ENCODE peak calls at places on chromosomes 7 and 10, in five cellular contexts. Y, M, R, U and J are unnamed samples.

GRCh38 chr7:91345449-91345848 is 81.2 kb downstream of the FZD1 start:
- DNase-seq in M (no peak), U (no peak), R (no peak), Y (no peak), J (no peak)

GRCh38 chr7:70193514-70193913 is 595.2 kb downstream of the AUTS2 start:
- DNase-seq in U (peak; percentile 47), M (no peak), Y (peak; percentile 14), R (no peak), J (no peak)

GRCh38 chr10:30782543-30783461 is 153.2 kb upstream of the LYZL2 start:
- DNase-seq in M (no peak), Y (no peak), U (peak; percentile 45), R (no peak), J (no peak)

GRCh38 chr10:128631801-128632241 is 505.6 kb upstream of the MKI67 start:
- DNase-seq in R (no peak), M (no peak), U (peak; percentile 26), Y (peak; percentile 20), J (no peak)

GRCh38 chr10:18719811-18720210 is 60.6 kb downstream of the ARL5B start:
- DNase-seq in M (no peak), U (peak; percentile 18), R (no peak), Y (no peak), J (no peak)

GRCh38 chr7:54542920-54543539 is 855 bp downstream of the VSTM2A start:
- DNase-seq in R (no peak), M (no peak), Y (peak; percentile 13), U (peak; percentile 2), J (no peak)

GRCh38 chr7:150857276-150858055 is 5.1 kb downstream of the AOC1 start:
- DNase-seq in U (no peak), Y (no peak), R (no peak), M (no peak), J (no peak)

GRCh38 chr10:49172204-49173132 is 15.7 kb downstream of the TMEM273 start:
- DNase-seq in R (no peak), M (no peak), U (no peak), Y (no peak), J (no peak)

GRCh38 chr10:113958631-113959382 is 84.9 kb upstream of the ADRB1 start:
- DNase-seq in R (no peak), U (peak; percentile 88), M (peak; percentile 32), Y (peak; percentile 86), J (no peak)

GRCh38 chr10:98125940-98126631 is 8.4 kb upstream of the R3HCC1L start:
- DNase-seq in M (no peak), R (no peak), U (no peak), Y (no peak), J (no peak)

GRCh38 chr7:41287559-41288335 is 415.1 kb downstream of the INHBA start:
- DNase-seq in U (no peak), R (no peak), Y (no peak), M (no peak), J (no peak)

GRCh38 chr7:83519240-83519639 is 129.7 kb downstream of the SEMA3E start:
- DNase-seq in M (no peak), R (no peak), U (peak; percentile 17), Y (no peak), J (no peak)

GRCh38 chr10:118472961-118473675 is 122.3 kb downstream of the PRLHR start:
- DNase-seq in U (no peak), R (no peak), M (no peak), Y (no peak), J (no peak)

GRCh38 chr7:27945356-27945755 is 205.4 kb downstream of the TAX1BP1 start:
- DNase-seq in R (no peak), M (no peak), U (no peak), Y (no peak), J (no peak)

GRCh38 chr7:131188367-131189339 is 139.0 kb upstream of the MKLN1 start:
- DNase-seq in R (no peak), M (peak; percentile 54), Y (peak; percentile 99), U (peak; percentile 98), J (no peak)

GRCh38 chr7:127986581-127987461 is 44.4 kb downstream of the LRRC4 start:
- DNase-seq in Y (no peak), U (peak; percentile 36), M (peak; percentile 27), R (no peak), J (no peak)

GRCh38 chr7:6658618-6659345 is 21.7 kb downstream of the ZNF316 start:
- DNase-seq in R (no peak), U (no peak), M (no peak), Y (no peak), J (no peak)
- H3K27ac ChIP-seq in R (no peak overlapping the region), U (no peak overlapping the region), M (no peak overlapping the region), Y (no peak overlapping the region), J (no peak overlapping the region)

GRCh38 chr10:32987172-32987571 is 29.1 kb upstream of the ITGB1 start:
- DNase-seq in R (no peak), M (no peak), Y (no peak), U (no peak), J (no peak)
- H3K4me1 ChIP-seq in R (peaks cover 28% of the 10 kb centered on the region), M (peaks cover 1% of the 10 kb centered on the region), Y (peaks cover 37% of the 10 kb centered on the region), U (peaks cover 25% of the 10 kb centered on the region), J (peaks cover 18% of the 10 kb centered on the region)

GRCh38 chr10:62015994-62016393 is 114.5 kb downstream of the ARID5B start:
- DNase-seq in U (peak; percentile 53), M (no peak), R (no peak), Y (no peak), J (no peak)
- TF ChIP-seq CTCF in U (no peak), M (no peak), R (no peak), Y (no peak), J (no peak)

DNA sequence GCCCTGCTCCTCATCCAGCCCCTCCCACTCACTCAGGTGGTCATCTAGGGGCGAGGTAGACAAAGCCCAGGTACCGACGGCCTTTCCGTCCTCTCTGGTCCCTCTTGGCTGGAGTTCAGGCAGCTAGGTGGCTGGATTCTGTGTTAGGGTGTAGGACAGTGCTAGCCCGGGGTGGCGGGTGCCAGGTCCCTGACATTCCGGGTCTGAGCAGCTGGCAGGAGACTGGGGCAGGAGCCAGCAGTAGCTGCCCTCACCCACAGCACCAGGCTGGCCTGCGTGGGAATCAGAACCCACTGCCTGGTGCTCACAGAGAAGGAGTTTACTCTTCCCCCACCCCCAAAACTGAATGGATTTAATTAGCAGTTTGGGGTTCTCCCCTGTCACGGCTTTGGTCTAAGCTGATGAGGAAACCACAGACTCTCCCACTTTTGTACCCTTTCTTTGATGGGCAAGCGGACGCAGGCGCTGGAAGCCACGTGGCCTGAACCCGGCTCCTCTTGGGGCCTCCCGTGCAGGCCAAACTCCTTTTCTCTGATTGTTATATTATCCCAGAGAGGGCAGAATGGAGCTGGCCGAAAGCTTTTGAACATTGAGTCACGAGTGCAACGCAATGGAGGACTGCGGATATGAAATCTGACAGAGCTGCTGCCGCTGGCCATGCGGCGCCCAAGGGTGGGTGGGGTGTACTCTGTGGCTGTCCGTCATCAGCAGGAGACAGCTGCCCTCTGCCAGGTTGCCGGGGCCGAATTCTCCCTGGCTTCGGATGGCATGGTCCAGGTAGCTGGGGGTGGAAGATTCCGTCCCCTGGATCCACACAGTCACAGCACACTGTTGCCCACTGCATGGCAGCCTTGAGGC is 12.9 kb upstream of the ZFAND2A start:
- DNase-seq in R (no peak), Y (no peak), U (no peak), M (no peak), J (no peak)
- H3K27ac ChIP-seq in R (no peak overlapping the region), Y (no peak overlapping the region), U (no peak overlapping the region), M (no peak overlapping the region), J (no peak overlapping the region)

GRCh38 chr10:101771380-101771779 is 4.5 kb downstream of the FGF8 start:
- DNase-seq in U (no peak), Y (no peak), R (no peak), M (no peak), J (no peak)
- H3K4me1 ChIP-seq in U (no peaks in the 10 kb centered on the region), Y (no peaks in the 10 kb centered on the region), R (peaks cover 29% of the 10 kb centered on the region), M (peaks cover 23% of the 10 kb centered on the region), J (peaks cover 6% of the 10 kb centered on the region)

GRCh38 chr10:6408799-6409198 is 171.3 kb downstream of the PRKCQ start:
- DNase-seq in Y (no peak), R (no peak), U (no peak), M (no peak), J (no peak)
- TF ChIP-seq CTCF in Y (no peak), R (no peak), U (peak; percentile 13), M (no peak), J (no peak)